ENCODE peak calls at places on chromosomes 5 and 9, in six cellular contexts. V, W, B, K, H and D are unnamed samples.

GRCh38 chr5:172820046-172820767 is 13.8 kb upstream of the ERGIC1 start:
- DNase-seq in V (peak), H (peak), K (peak), W (no peak), B (no peak), D (no peak)

GRCh38 chr9:119726035-119726434 is 356.8 kb upstream of the BRINP1 start:
- DNase-seq in B (no peak), H (no peak), K (no peak), V (no peak), W (no peak), D (no peak)

GRCh38 chr9:135971892-135972291 is 10.7 kb upstream of the UBAC1 start:
- DNase-seq in H (peak), B (no peak), K (no peak), V (no peak), W (peak), D (no peak)

GRCh38 chr5:75167345-75167744 is 69.3 kb downstream of the ANKRD31 start:
- DNase-seq in H (peak), V (no peak), W (peak), K (peak), B (no peak), D (no peak)

GRCh38 chr9:137031904-137032639 is at the start of gene FUT7:
- DNase-seq in H (no peak), B (no peak), W (peak), K (no peak), V (peak), D (no peak)

GRCh38 chr5:52202256-52202655 is 585.5 kb upstream of the ITGA1 start:
- DNase-seq in V (no peak), K (no peak), W (no peak), H (no peak), B (no peak), D (no peak)

GRCh38 chr5:137487600-137487999 is 11.5 kb downstream of the SPOCK1 start:
- DNase-seq in B (peak), K (peak), V (no peak), W (no peak), H (no peak), D (no peak)

GRCh38 chr5:129506092-129506491 is 46.0 kb downstream of the ADAMTS19 start:
- DNase-seq in K (no peak), H (no peak), V (no peak), B (no peak), W (no peak), D (no peak)

GRCh38 chr5:102866315-102866693 is 111.2 kb downstream of the PAM start:
- DNase-seq in H (peak), V (no peak), B (no peak), K (no peak), W (no peak), D (no peak)

GRCh38 chr5:134509308-134510040 is 16.0 kb upstream of the JADE2 start:
- DNase-seq in H (no peak), W (no peak), K (no peak), B (no peak), V (no peak), D (no peak)

GRCh38 chr5:143770430-143770829 is 41.5 kb upstream of the HMHB1 start:
- DNase-seq in V (no peak), H (no peak), W (no peak), B (no peak), K (no peak), D (no peak)

GRCh38 chr5:176895350-176895749 is 3.8 kb downstream of the HK3 start:
- DNase-seq in W (no peak), B (no peak), V (no peak), K (no peak), H (no peak), D (no peak)

GRCh38 chr9:113589890-113590289 is 126.4 kb downstream of the RGS3 start:
- DNase-seq in H (no peak), B (no peak), V (no peak), W (peak), K (no peak), D (no peak)

GRCh38 chr9:113501129-113501686 is 37.7 kb downstream of the RGS3 start:
- DNase-seq in W (no peak), K (no peak), B (no peak), H (no peak), V (no peak), D (no peak)

GRCh38 chr5:74595143-74595915 is 45.2 kb downstream of the ENC1 start:
- DNase-seq in K (peak), W (no peak), H (peak), B (no peak), V (no peak), D (no peak)

GRCh38 chr9:36665921-36666429 is 93.3 kb downstream of the MELK start:
- DNase-seq in H (no peak), B (no peak), V (no peak), W (no peak), K (peak), D (no peak)

GRCh38 chr9:136996361-136997281 is at the start of gene CLIC3:
- DNase-seq in H (peak), B (no peak), K (no peak), W (peak), V (no peak), D (no peak)

GRCh38 chr5:79686799-79687198 is 2.8 kb upstream of the CMYA5 start:
- DNase-seq in H (peak), B (no peak), K (no peak), V (no peak), W (no peak), D (no peak)

GRCh38 chr5:150438873-150439546 is 10.5 kb downstream of the RPS14 start:
- DNase-seq in W (peak), H (peak), B (no peak), V (no peak), K (no peak), D (peak)

GRCh38 chr5:122565331-122565730 is 209.5 kb upstream of the SNX2 start:
- DNase-seq in H (no peak), K (no peak), W (no peak), V (no peak), B (no peak), D (no peak)

GRCh38 chr9:16545639-16546038 is 324.8 kb downstream of the BNC2 start:
- DNase-seq in V (no peak), H (no peak), B (no peak), K (no peak), W (no peak), D (no peak)

GRCh38 chr9:126664893-126665695 is 51.4 kb downstream of the LMX1B start:
- DNase-seq in V (no peak), H (no peak), W (no peak), K (no peak), B (no peak), D (peak)

GRCh38 chr5:40258205-40258604 is 421.5 kb upstream of the PTGER4 start:
- DNase-seq in K (no peak), W (no peak), H (no peak), B (no peak), V (no peak), D (no peak)

GRCh38 chr5:160438316-160439204 is 16.9 kb downstream of the PTTG1 start:
- DNase-seq in W (peak), V (peak), B (peak), H (peak), K (peak), D (peak)

GRCh38 chr5:19001054-19001453 is 986.9 kb downstream of the CDH18 start:
- DNase-seq in W (no peak), B (no peak), K (no peak), H (no peak), V (no peak), D (no peak)

GRCh38 chr5:65101706-65102105 is 333.0 kb downstream of the CWC27 start:
- DNase-seq in W (no peak), B (no peak), K (no peak), H (no peak), V (no peak), D (no peak)

GRCh38 chr5:121377446-121377845 is 474.2 kb upstream of the FTMT start:
- DNase-seq in H (no peak), K (no peak), B (no peak), W (no peak), V (no peak), D (no peak)

GRCh38 chr5:54889826-54890225 is 95.6 kb downstream of the ESM1 start:
- DNase-seq in V (no peak), H (peak), B (no peak), W (no peak), K (peak), D (no peak)

GRCh38 chr5:111061618-111062017 is 9.9 kb upstream of the TSLP start:
- DNase-seq in H (no peak), B (no peak), K (no peak), W (no peak), V (no peak), D (no peak)

GRCh38 chr9:113310538-113310937 is 7.4 kb upstream of the RNF183 start:
- DNase-seq in W (no peak), H (no peak), V (no peak), B (no peak), K (no peak), D (no peak)

GRCh38 chr5:99032234-99033013 is 103.6 kb upstream of the CHD1 start:
- DNase-seq in V (no peak), H (peak), B (peak), K (peak), W (peak), D (peak)

GRCh38 chr9:7147136-7148090 is 389.6 kb downstream of the KDM4C start:
- DNase-seq in V (no peak), B (no peak), H (no peak), K (no peak), W (no peak), D (no peak)

GRCh38 chr9:124615100-124615742 is 108.0 kb upstream of the NR5A1 start:
- DNase-seq in K (no peak), H (no peak), W (no peak), V (no peak), B (no peak), D (no peak)

GRCh38 chr5:35198096-35198495 is 32.2 kb downstream of the PRLR start:
- DNase-seq in K (peak), H (no peak), V (no peak), B (no peak), W (no peak), D (no peak)

GRCh38 chr5:167785106-167785505 is 506.3 kb upstream of the WWC1 start:
- DNase-seq in K (no peak), V (no peak), B (no peak), W (no peak), H (no peak), D (no peak)